ENCODE peak calls at places on chromosomes 13 and 19, in five cellular contexts. O is breast epithelium; R is activated gamma-delta T cell treated with anti-CD3 and anti-CD28 coated beads, Interleukin-2, amount 50 U/mL, for 16 hours; M is NCI-H345; J is activated T-cell treated with anti-CD3 and anti-CD28 coated beads for 1 hour. C is an unnamed sample.

GRCh38 chr19:46515879-46516350 is 20.2 kb upstream of the PNMA8B start:
- DNase-seq in R (no peak), J (peak), M (peak), O (no peak), C (peak)

GRCh38 chr19:18860725-18861124 is 29.0 kb downstream of the UPF1 start:
- DNase-seq in R (no peak), O (no peak), J (no peak), M (no peak), C (no peak)

GRCh38 chr19:28960986-28961705 is 251.8 kb downstream of the UQCRFS1 start:
- DNase-seq in R (no peak), J (no peak), O (no peak), M (no peak), C (no peak)

GRCh38 chr19:2905918-2906519 is 5.3 kb downstream of the ZNF57 start:
- DNase-seq in J (no peak), R (no peak), O (no peak), M (no peak), C (no peak)

GRCh38 chr19:31517466-31518180 is 168.4 kb upstream of the TSHZ3 start:
- DNase-seq in O (no peak), M (peak), J (no peak), R (no peak), C (no peak)

GRCh38 chr19:41927810-41928192 is 448 bp downstream of the ERFL start:
- DNase-seq in J (no peak), M (no peak), O (no peak), R (no peak), C (no peak)

GRCh38 chr13:66765559-66765958 is 464.6 kb downstream of the PCDH9 start:
- DNase-seq in R (no peak), M (no peak), J (no peak), O (no peak), C (peak)

GRCh38 chr13:23881408-23881785 is 7.8 kb downstream of the MIPEP start:
- DNase-seq in R (no peak), J (no peak), M (no peak), O (no peak), C (no peak)

GRCh38 chr13:27171244-27171829 is at the start of gene USP12:
- DNase-seq in M (peak), J (peak), O (peak), R (peak), C (peak)

GRCh38 chr19:23343434-23344010 is 51.7 kb downstream of the ZNF91 start:
- DNase-seq in J (no peak), R (no peak), M (no peak), O (no peak), C (no peak)

GRCh38 chr13:100798739-100799361 is 124.3 kb upstream of the TMTC4 start:
- DNase-seq in J (no peak), R (no peak), O (no peak), M (no peak), C (no peak)

GRCh38 chr13:75079226-75079625 is 402.7 kb downstream of the TBC1D4 start:
- DNase-seq in M (no peak), J (no peak), R (no peak), O (no peak), C (no peak)

GRCh38 chr19:3398900-3399278 is 32.5 kb downstream of the NFIC start:
- DNase-seq in M (no peak), O (no peak), R (no peak), J (no peak), C (no peak)

GRCh38 chr19:12156254-12157058 is at the start of gene ZNF625:
- DNase-seq in M (peak), R (no peak), O (peak), J (no peak), C (peak)

GRCh38 chr19:11138659-11139526 is 16.7 kb downstream of the SPC24 start:
- DNase-seq in O (no peak), R (no peak), J (no peak), M (peak), C (no peak)

GRCh38 chr13:87656311-87656710 is 14.9 kb upstream of the SLITRK5 start:
- DNase-seq in J (no peak), M (peak), O (no peak), R (no peak), C (peak)

GRCh38 chr13:21318891-21319532 is 140.1 kb downstream of the ZDHHC20 start:
- DNase-seq in J (no peak), O (no peak), R (no peak), M (no peak), C (no peak)

GRCh38 chr13:80083097-80083429 is 257.9 kb downstream of the SPRY2 start:
- DNase-seq in R (no peak), O (no peak), M (no peak), J (no peak), C (no peak)

GRCh38 chr13:105441406-105441805 is 1094.1 kb downstream of the EFNB2 start:
- DNase-seq in O (no peak), J (no peak), R (no peak), M (no peak), C (no peak)

GRCh38 chr19:3976495-3977241 is 5.8 kb upstream of the DAPK3 start:
- DNase-seq in R (no peak), O (no peak), J (no peak), M (no peak), C (no peak)

GRCh38 chr19:44677019-44677809 is 5.9 kb downstream of the CEACAM19 start:
- DNase-seq in M (no peak), O (no peak), J (no peak), R (no peak), C (no peak)

GRCh38 chr13:27472441-27472840 is 22.1 kb upstream of the MTIF3 start:
- DNase-seq in O (no peak), M (no peak), J (no peak), R (no peak), C (no peak)

GRCh38 chr19:5628470-5628869 is 5.6 kb downstream of the SAFB start:
- DNase-seq in M (no peak), J (no peak), R (no peak), O (no peak), C (no peak)

GRCh38 chr13:108155185-108156106 is 59.9 kb downstream of the LIG4 start:
- DNase-seq in J (peak), R (peak), M (peak), O (no peak), C (peak)

GRCh38 chr13:26558912-26559485 is 1.5 kb downstream of the WASF3 start:
- DNase-seq in R (no peak), M (no peak), O (no peak), J (no peak), C (peak)

GRCh38 chr13:76852991-76853390 is 33.2 kb downstream of the KCTD12 start:
- DNase-seq in J (no peak), R (no peak), M (no peak), O (no peak), C (no peak)

GRCh38 chr19:9791552-9792181 is 23.1 kb upstream of the ZNF846 start:
- DNase-seq in M (peak), J (peak), R (peak), O (peak), C (peak)